ENCODE peak calls at places on chromosome 21, in five cellular contexts. Q is stomach, V is KG1, F is cerebellar nuclear complex, I is hepatocyte. G is an unnamed sample.

GRCh38 chr21:44848821-44849521 is 24.5 kb downstream of the PTTG1IP start:
- DNase-seq in Q (no peak), V (no peak), F (no peak), I (no peak), G (no peak)

GRCh38 chr21:42763578-42764442 is 110.4 kb downstream of the PDE9A start:
- DNase-seq in Q (no peak), V (no peak), F (no peak), I (no peak), G (no peak)

GRCh38 chr21:28473530-28474225 is 519.0 kb downstream of the LTN1 start:
- DNase-seq in Q (no peak), V (no peak), F (no peak), I (no peak), G (no peak)

GRCh38 chr21:39105836-39106235 is 77.4 kb downstream of the PSMG1 start:
- DNase-seq in Q (no peak), V (no peak), F (no peak), I (no peak), G (no peak)

GRCh38 chr21:36310016-36310415 is 10.0 kb upstream of the MORC3 start:
- DNase-seq in Q (no peak), V (no peak), F (no peak), I (no peak), G (no peak)

GRCh38 chr21:26715116-26715515 is 130.1 kb downstream of the ADAMTS1 start:
- DNase-seq in Q (no peak), V (no peak), F (no peak), I (no peak), G (no peak)

GRCh38 chr21:42768324-42769121 is 110.8 kb downstream of the WDR4 start:
- DNase-seq in Q (no peak), V (no peak), F (no peak), I (no peak), G (no peak)

GRCh38 chr21:41612674-41613250 is 104.8 kb upstream of the TMPRSS2 start:
- DNase-seq in Q (peak; percentile 65), V (no peak), F (no peak), I (peak; percentile 80), G (peak; percentile 50)

GRCh38 chr21:28875078-28875477 is 117.6 kb downstream of the LTN1 start:
- DNase-seq in Q (no peak), V (no peak), F (no peak), I (no peak), G (no peak)

GRCh38 chr21:36297938-36298572 is 21.9 kb upstream of the MORC3 start:
- DNase-seq in Q (peak; percentile 56), V (peak; percentile 79), F (no peak), I (peak; percentile 67), G (peak; percentile 29)

GRCh38 chr21:38376235-38376634 is 119.4 kb downstream of the KCNJ15 start:
- DNase-seq in Q (no peak), V (no peak), F (no peak), I (no peak), G (no peak)

GRCh38 chr21:45865106-45865835 is 116.3 kb upstream of the COL6A1 start:
- DNase-seq in Q (no peak), V (no peak), F (no peak), I (no peak), G (no peak)

GRCh38 chr21:33197546-33197945 is 32.2 kb upstream of the IFNAR2 start:
- DNase-seq in Q (peak; percentile 36), V (no peak), F (no peak), I (no peak), G (no peak)

GRCh38 chr21:33644383-33645074 is 2.2 kb downstream of the ITSN1 start:
- DNase-seq in Q (no peak), V (no peak), F (no peak), I (peak; percentile 57), G (no peak)

GRCh38 chr21:15138475-15138874 is 73.7 kb upstream of the NRIP1 start:
- DNase-seq in Q (peak; percentile 39), V (no peak), F (no peak), I (no peak), G (no peak)

GRCh38 chr21:43686811-43687565 is 27.6 kb downstream of the RRP1B start:
- DNase-seq in Q (no peak), V (no peak), F (no peak), I (no peak), G (no peak)

GRCh38 chr21:30257773-30258172 is 25.0 kb downstream of the KRTAP24-1 start:
- DNase-seq in Q (no peak), V (no peak), F (no peak), I (peak; percentile 56), G (no peak)

GRCh38 chr21:35924714-35925301 is 135.5 kb downstream of the SETD4 start:
- DNase-seq in Q (no peak), V (no peak), F (no peak), I (no peak), G (peak; percentile 21)

GRCh38 chr21:27476696-27477095 is 509.8 kb upstream of the ADAMTS5 start:
- DNase-seq in Q (no peak), V (no peak), F (no peak), I (peak; percentile 30), G (no peak)

GRCh38 chr21:45308211-45309068 is 20.7 kb upstream of the POFUT2 start:
- DNase-seq in Q (no peak), V (no peak), F (no peak), I (peak; percentile 78), G (no peak)

GRCh38 chr21:44295646-44296045 is 4.2 kb upstream of the PFKL start:
- DNase-seq in Q (no peak), V (no peak), F (no peak), I (no peak), G (no peak)

GRCh38 chr21:45902292-45902995 is 79.1 kb upstream of the COL6A1 start:
- DNase-seq in Q (no peak), V (no peak), F (no peak), I (no peak), G (no peak)

GRCh38 chr21:30168086-30168485 is 1.5 kb upstream of the CLDN17 start:
- DNase-seq in Q (no peak), V (no peak), F (no peak), I (no peak), G (no peak)

GRCh38 chr21:45224189-45224938 is 63.3 kb downstream of the POFUT2 start:
- DNase-seq in Q (no peak), V (no peak), F (no peak), I (peak; percentile 55), G (no peak)

GRCh38 chr21:41466024-41466820 is 40.2 kb downstream of the MX1 start:
- DNase-seq in Q (no peak), V (no peak), F (no peak), I (no peak), G (no peak)

G was measured in A549.